ENCODE peak calls at places on chromosomes 13 and 19, in seven cellular contexts. B, J, K, L, E, F and D are unnamed samples.

GRCh38 chr19:6772866-6773322 is 386 bp downstream of the VAV1 start:
- DNase-seq in B (no peak), J (no peak), K (no peak), L (no peak), E (no peak), F (no peak), D (no peak)

GRCh38 chr19:3982701-3983541 is 2.3 kb downstream of the EEF2 start:
- DNase-seq in B (no peak), J (no peak), K (no peak), L (no peak), E (no peak), F (peak), D (no peak)

GRCh38 chr13:95956589-95957148 is 96.5 kb downstream of the UGGT2 start:
- DNase-seq in B (no peak), J (no peak), K (no peak), L (no peak), E (no peak), F (no peak), D (no peak)

GRCh38 chr13:100526299-100527030 is 62.1 kb downstream of the GGACT start:
- DNase-seq in B (no peak), J (no peak), K (no peak), L (no peak), E (no peak), F (no peak), D (no peak)

GRCh38 chr19:1057185-1057857 is 9.6 kb upstream of the ARHGAP45 start:
- DNase-seq in B (peak), J (no peak), K (no peak), L (no peak), E (no peak), F (no peak), D (peak)

GRCh38 chr19:35608250-35608649 is 4.3 kb upstream of the HAUS5 start:
- DNase-seq in B (no peak), J (no peak), K (no peak), L (peak), E (no peak), F (no peak), D (no peak)

GRCh38 chr13:79386125-79386822 is 19.8 kb downstream of the RBM26 start:
- DNase-seq in B (peak), J (no peak), K (no peak), L (no peak), E (no peak), F (no peak), D (no peak)

GRCh38 chr13:95288899-95289500 is 12.3 kb downstream of the ABCC4 start:
- DNase-seq in B (no peak), J (no peak), K (no peak), L (no peak), E (no peak), F (no peak), D (no peak)

GRCh38 chr19:17052439-17052838 is 22.8 kb downstream of the HAUS8 start:
- DNase-seq in B (no peak), J (no peak), K (no peak), L (no peak), E (no peak), F (peak), D (peak)

GRCh38 chr19:6030214-6030507 is 52.2 kb upstream of the RANBP3 start:
- DNase-seq in B (no peak), J (no peak), K (no peak), L (no peak), E (peak), F (no peak), D (no peak)

GRCh38 chr19:50434525-50434924 is 1.8 kb downstream of the MYBPC2 start:
- DNase-seq in B (no peak), J (no peak), K (no peak), L (no peak), E (no peak), F (no peak), D (no peak)

GRCh38 chr13:52707375-52707774 is 32.2 kb downstream of the CNMD start:
- DNase-seq in B (no peak), J (no peak), K (no peak), L (no peak), E (no peak), F (peak), D (no peak)